ENCODE peak calls at places on chromosomes 11 and 22, in eight cellular contexts. One of them, this sample, is unnamed.

GRCh38 chr11:17760102-17761029 is 25.8 kb downstream of the KCNC1 start:
- DNase-seq in AG08395: peak
- DNase-seq in EL: peak
- DNase-seq in effector CD4-positive, alpha-beta T cell: no peak
- DNase-seq in pancreas: peak
- DNase-seq in astrocyte of the spinal cord: peak
- DNase-seq in AG20443: peak
- DNase-seq in SHP77: peak
- DNase-seq in this sample: peak

GRCh38 chr11:122847437-122847836 is 9.1 kb downstream of the CRTAM start:
- DNase-seq in AG08395: no peak
- DNase-seq in EL: no peak
- DNase-seq in effector CD4-positive, alpha-beta T cell: no peak
- DNase-seq in pancreas: no peak
- DNase-seq in astrocyte of the spinal cord: no peak
- DNase-seq in AG20443: no peak
- DNase-seq in SHP77: no peak
- DNase-seq in this sample: no peak

GRCh38 chr11:6594142-6594768 is 9.2 kb downstream of the RRP8 start:
- DNase-seq in AG08395: no peak
- DNase-seq in EL: no peak
- DNase-seq in effector CD4-positive, alpha-beta T cell: no peak
- DNase-seq in pancreas: no peak
- DNase-seq in astrocyte of the spinal cord: no peak
- DNase-seq in AG20443: no peak
- DNase-seq in SHP77: no peak
- DNase-seq in this sample: no peak

GRCh38 chr11:125091247-125091876 is 20.1 kb downstream of the TMEM218 start:
- DNase-seq in AG08395: peak
- DNase-seq in EL: peak
- DNase-seq in effector CD4-positive, alpha-beta T cell: no peak
- DNase-seq in pancreas: no peak
- DNase-seq in astrocyte of the spinal cord: peak
- DNase-seq in AG20443: peak
- DNase-seq in SHP77: no peak
- DNase-seq in this sample: peak

GRCh38 chr22:33579448-33580093 is 340.7 kb downstream of the LARGE1 start:
- DNase-seq in AG08395: peak
- DNase-seq in EL: peak
- DNase-seq in effector CD4-positive, alpha-beta T cell: no peak
- DNase-seq in pancreas: peak
- DNase-seq in astrocyte of the spinal cord: peak
- DNase-seq in AG20443: peak
- DNase-seq in SHP77: peak
- DNase-seq in this sample: peak

GRCh38 chr11:61160487-61161189 is 588 bp downstream of the VPS37C start:
- DNase-seq in AG08395: no peak
- DNase-seq in EL: peak
- DNase-seq in effector CD4-positive, alpha-beta T cell: no peak
- DNase-seq in pancreas: no peak
- DNase-seq in astrocyte of the spinal cord: no peak
- DNase-seq in AG20443: no peak
- DNase-seq in SHP77: no peak
- DNase-seq in this sample: no peak

GRCh38 chr22:42340695-42341383 is 70.4 kb upstream of the TCF20 start:
- DNase-seq in AG08395: no peak
- DNase-seq in EL: no peak
- DNase-seq in effector CD4-positive, alpha-beta T cell: no peak
- DNase-seq in pancreas: no peak
- DNase-seq in astrocyte of the spinal cord: no peak
- DNase-seq in AG20443: no peak
- DNase-seq in SHP77: peak
- DNase-seq in this sample: no peak

GRCh38 chr22:23511627-23512347 is 68.3 kb downstream of the IGLL1 start:
- DNase-seq in AG08395: no peak
- DNase-seq in EL: no peak
- DNase-seq in effector CD4-positive, alpha-beta T cell: no peak
- DNase-seq in pancreas: no peak
- DNase-seq in astrocyte of the spinal cord: no peak
- DNase-seq in AG20443: no peak
- DNase-seq in SHP77: no peak
- DNase-seq in this sample: no peak

GRCh38 chr22:44460287-44461082 is 37.5 kb downstream of the RTL6 start:
- DNase-seq in AG08395: no peak
- DNase-seq in EL: no peak
- DNase-seq in effector CD4-positive, alpha-beta T cell: no peak
- DNase-seq in pancreas: no peak
- DNase-seq in astrocyte of the spinal cord: no peak
- DNase-seq in AG20443: no peak
- DNase-seq in SHP77: no peak
- DNase-seq in this sample: no peak

GRCh38 chr11:63574856-63575602 is 11.8 kb upstream of the PLAAT2 start:
- DNase-seq in AG08395: no peak
- DNase-seq in EL: no peak
- DNase-seq in effector CD4-positive, alpha-beta T cell: no peak
- DNase-seq in pancreas: peak
- DNase-seq in astrocyte of the spinal cord: peak
- DNase-seq in AG20443: peak
- DNase-seq in SHP77: no peak
- DNase-seq in this sample: no peak

GRCh38 chr22:22863001-22863400 is 24.6 kb upstream of the IGLL5 start:
- DNase-seq in AG08395: no peak
- DNase-seq in EL: no peak
- DNase-seq in effector CD4-positive, alpha-beta T cell: no peak
- DNase-seq in pancreas: no peak
- DNase-seq in astrocyte of the spinal cord: no peak
- DNase-seq in AG20443: no peak
- DNase-seq in SHP77: no peak
- DNase-seq in this sample: no peak

GRCh38 chr11:88402192-88402715 is 64.7 kb upstream of the CTSC start:
- DNase-seq in AG08395: peak
- DNase-seq in EL: peak
- DNase-seq in effector CD4-positive, alpha-beta T cell: no peak
- DNase-seq in pancreas: no peak
- DNase-seq in astrocyte of the spinal cord: peak
- DNase-seq in AG20443: peak
- DNase-seq in SHP77: no peak
- DNase-seq in this sample: peak

GRCh38 chr11:116984589-116984988 is 113.6 kb downstream of the SIK3 start:
- DNase-seq in AG08395: peak
- DNase-seq in EL: peak
- DNase-seq in effector CD4-positive, alpha-beta T cell: no peak
- DNase-seq in pancreas: no peak
- DNase-seq in astrocyte of the spinal cord: peak
- DNase-seq in AG20443: peak
- DNase-seq in SHP77: no peak
- DNase-seq in this sample: peak

GRCh38 chr11:95068549-95068948 is 1.8 kb downstream of the SRSF8 start:
- DNase-seq in AG08395: peak
- DNase-seq in EL: peak
- DNase-seq in effector CD4-positive, alpha-beta T cell: peak
- DNase-seq in pancreas: peak
- DNase-seq in astrocyte of the spinal cord: peak
- DNase-seq in AG20443: peak
- DNase-seq in SHP77: peak
- DNase-seq in this sample: peak

GRCh38 chr22:20203142-20204099 is 52.6 kb upstream of the CCDC188 start:
- DNase-seq in AG08395: peak
- DNase-seq in EL: peak
- DNase-seq in effector CD4-positive, alpha-beta T cell: no peak
- DNase-seq in pancreas: no peak
- DNase-seq in astrocyte of the spinal cord: peak
- DNase-seq in AG20443: peak
- DNase-seq in SHP77: no peak
- DNase-seq in this sample: peak

GRCh38 chr11:82889133-82890001 is 10.9 kb downstream of the PRCP start:
- DNase-seq in AG08395: no peak
- DNase-seq in EL: no peak
- DNase-seq in effector CD4-positive, alpha-beta T cell: no peak
- DNase-seq in pancreas: no peak
- DNase-seq in astrocyte of the spinal cord: no peak
- DNase-seq in AG20443: no peak
- DNase-seq in SHP77: no peak
- DNase-seq in this sample: no peak

GRCh38 chr11:76190376-76190775 is 15.9 kb downstream of the WNT11 start:
- DNase-seq in AG08395: no peak
- DNase-seq in EL: no peak
- DNase-seq in effector CD4-positive, alpha-beta T cell: no peak
- DNase-seq in pancreas: no peak
- DNase-seq in astrocyte of the spinal cord: no peak
- DNase-seq in AG20443: no peak
- DNase-seq in SHP77: no peak
- DNase-seq in this sample: peak

GRCh38 chr11:62054081-62054480 is 69.7 kb upstream of the INCENP start:
- DNase-seq in AG08395: no peak
- DNase-seq in EL: no peak
- DNase-seq in effector CD4-positive, alpha-beta T cell: no peak
- DNase-seq in pancreas: no peak
- DNase-seq in astrocyte of the spinal cord: no peak
- DNase-seq in AG20443: no peak
- DNase-seq in SHP77: no peak
- DNase-seq in this sample: no peak

GRCh38 chr11:32561835-32562234 is 21.8 kb upstream of the EIF3M start:
- DNase-seq in AG08395: no peak
- DNase-seq in EL: no peak
- DNase-seq in effector CD4-positive, alpha-beta T cell: no peak
- DNase-seq in pancreas: no peak
- DNase-seq in astrocyte of the spinal cord: no peak
- DNase-seq in AG20443: no peak
- DNase-seq in SHP77: no peak
- DNase-seq in this sample: no peak

GRCh38 chr11:71078482-71078881 is 173.9 kb downstream of the SHANK2 start:
- DNase-seq in AG08395: no peak
- DNase-seq in EL: no peak
- DNase-seq in effector CD4-positive, alpha-beta T cell: no peak
- DNase-seq in pancreas: no peak
- DNase-seq in astrocyte of the spinal cord: no peak
- DNase-seq in AG20443: no peak
- DNase-seq in SHP77: no peak
- DNase-seq in this sample: no peak

GRCh38 chr11:12216542-12217422 is 106.4 kb downstream of the MICAL2 start:
- DNase-seq in AG08395: no peak
- DNase-seq in EL: no peak
- DNase-seq in effector CD4-positive, alpha-beta T cell: no peak
- DNase-seq in pancreas: no peak
- DNase-seq in astrocyte of the spinal cord: peak
- DNase-seq in AG20443: no peak
- DNase-seq in SHP77: no peak
- DNase-seq in this sample: no peak

GRCh38 chr11:78646564-78647185 is 72.0 kb upstream of the NARS2 start:
- DNase-seq in AG08395: peak
- DNase-seq in EL: peak
- DNase-seq in effector CD4-positive, alpha-beta T cell: peak
- DNase-seq in pancreas: peak
- DNase-seq in astrocyte of the spinal cord: peak
- DNase-seq in AG20443: peak
- DNase-seq in SHP77: peak
- DNase-seq in this sample: peak

GRCh38 chr11:227824-228223 is 8.3 kb downstream of the SIRT3 start:
- DNase-seq in AG08395: no peak
- DNase-seq in EL: no peak
- DNase-seq in effector CD4-positive, alpha-beta T cell: no peak
- DNase-seq in pancreas: no peak
- DNase-seq in astrocyte of the spinal cord: no peak
- DNase-seq in AG20443: no peak
- DNase-seq in SHP77: no peak
- DNase-seq in this sample: no peak

GRCh38 chr11:100801225-100801999 is 114.3 kb downstream of the ARHGAP42 start:
- DNase-seq in AG08395: no peak
- DNase-seq in EL: no peak
- DNase-seq in effector CD4-positive, alpha-beta T cell: no peak
- DNase-seq in pancreas: no peak
- DNase-seq in astrocyte of the spinal cord: no peak
- DNase-seq in AG20443: no peak
- DNase-seq in SHP77: no peak
- DNase-seq in this sample: no peak

GRCh38 chr11:63829823-63830489 is 9.0 kb upstream of the MARK2 start:
- DNase-seq in AG08395: peak
- DNase-seq in EL: peak
- DNase-seq in effector CD4-positive, alpha-beta T cell: no peak
- DNase-seq in pancreas: no peak
- DNase-seq in astrocyte of the spinal cord: peak
- DNase-seq in AG20443: peak
- DNase-seq in SHP77: peak
- DNase-seq in this sample: peak

GRCh38 chr22:28021116-28021997 is 102.3 kb upstream of the PITPNB start:
- DNase-seq in AG08395: no peak
- DNase-seq in EL: no peak
- DNase-seq in effector CD4-positive, alpha-beta T cell: no peak
- DNase-seq in pancreas: peak
- DNase-seq in astrocyte of the spinal cord: no peak
- DNase-seq in AG20443: no peak
- DNase-seq in SHP77: no peak
- DNase-seq in this sample: no peak

GRCh38 chr11:88689548-88690240 is 352.2 kb upstream of the CTSC start:
- DNase-seq in AG08395: no peak
- DNase-seq in EL: no peak
- DNase-seq in effector CD4-positive, alpha-beta T cell: no peak
- DNase-seq in pancreas: no peak
- DNase-seq in astrocyte of the spinal cord: no peak
- DNase-seq in AG20443: no peak
- DNase-seq in SHP77: no peak
- DNase-seq in this sample: no peak

GRCh38 chr11:36374726-36375125 is 78.6 kb downstream of the PRR5L start:
- DNase-seq in AG08395: no peak
- DNase-seq in EL: no peak
- DNase-seq in effector CD4-positive, alpha-beta T cell: no peak
- DNase-seq in pancreas: no peak
- DNase-seq in astrocyte of the spinal cord: no peak
- DNase-seq in AG20443: no peak
- DNase-seq in SHP77: no peak
- DNase-seq in this sample: no peak

GRCh38 chr22:31160328-31160978 is 471 bp downstream of the RNF185 start:
- DNase-seq in AG08395: peak
- DNase-seq in EL: no peak
- DNase-seq in effector CD4-positive, alpha-beta T cell: no peak
- DNase-seq in pancreas: no peak
- DNase-seq in astrocyte of the spinal cord: peak
- DNase-seq in AG20443: peak
- DNase-seq in SHP77: no peak
- DNase-seq in this sample: peak

GRCh38 chr11:108672113-108672512 is 7.2 kb downstream of the DDX10 start:
- DNase-seq in AG08395: peak
- DNase-seq in EL: peak
- DNase-seq in effector CD4-positive, alpha-beta T cell: no peak
- DNase-seq in pancreas: no peak
- DNase-seq in astrocyte of the spinal cord: peak
- DNase-seq in AG20443: peak
- DNase-seq in SHP77: no peak
- DNase-seq in this sample: peak

GRCh38 chr22:23108324-23109078 is 33.3 kb downstream of the RSPH14 start:
- DNase-seq in AG08395: no peak
- DNase-seq in EL: no peak
- DNase-seq in effector CD4-positive, alpha-beta T cell: no peak
- DNase-seq in pancreas: no peak
- DNase-seq in astrocyte of the spinal cord: no peak
- DNase-seq in AG20443: no peak
- DNase-seq in SHP77: no peak
- DNase-seq in this sample: no peak

GRCh38 chr22:45162531-45162930 is 1.2 kb upstream of the NUP50 start:
- DNase-seq in AG08395: no peak
- DNase-seq in EL: peak
- DNase-seq in effector CD4-positive, alpha-beta T cell: no peak
- DNase-seq in pancreas: no peak
- DNase-seq in astrocyte of the spinal cord: no peak
- DNase-seq in AG20443: no peak
- DNase-seq in SHP77: no peak
- DNase-seq in this sample: no peak

GRCh38 chr22:27197618-27198017 is 540.2 kb downstream of the MIAT start:
- DNase-seq in AG08395: no peak
- DNase-seq in EL: no peak
- DNase-seq in effector CD4-positive, alpha-beta T cell: no peak
- DNase-seq in pancreas: no peak
- DNase-seq in astrocyte of the spinal cord: no peak
- DNase-seq in AG20443: no peak
- DNase-seq in SHP77: no peak
- DNase-seq in this sample: no peak

GRCh38 chr11:102254047-102254446 is 63.2 kb upstream of the BIRC3 start:
- DNase-seq in AG08395: no peak
- DNase-seq in EL: no peak
- DNase-seq in effector CD4-positive, alpha-beta T cell: no peak
- DNase-seq in pancreas: no peak
- DNase-seq in astrocyte of the spinal cord: no peak
- DNase-seq in AG20443: no peak
- DNase-seq in SHP77: no peak
- DNase-seq in this sample: no peak